ENCODE peak calls at places on chromosome 22, in six cellular contexts. O, D, X, M, Z and B are unnamed samples.

GRCh38 chr22:37074537-37074936 is 23.0 kb downstream of the KCTD17 start:
- DNase-seq in M (no peak), X (no peak), D (no peak), Z (no peak), O (no peak), B (no peak)

GRCh38 chr22:24325105-24325757 is 54.6 kb downstream of the SPECC1L start:
- DNase-seq in Z (peak), O (peak), D (peak), M (peak), X (no peak), B (peak)

GRCh38 chr22:39519681-39520053 is 695 bp upstream of the ATF4 start:
- DNase-seq in O (peak), M (peak), Z (no peak), D (peak), X (no peak), B (peak)

GRCh38 chr22:38110863-38111852 is 674 bp upstream of the BAIAP2L2 start:
- DNase-seq in D (peak), X (no peak), O (no peak), M (peak), Z (no peak), B (no peak)

GRCh38 chr22:18970948-18971315 is 34.8 kb upstream of the PRODH start:
- DNase-seq in M (no peak), X (no peak), D (no peak), O (no peak), Z (no peak), B (no peak)

GRCh38 chr22:37196539-37197450 is 8.7 kb upstream of the C1QTNF6 start:
- DNase-seq in M (peak), D (peak), X (no peak), O (no peak), Z (peak), B (peak)

GRCh38 chr22:46045459-46046298 is 68.7 kb upstream of the WNT7B start:
- DNase-seq in Z (no peak), O (no peak), M (no peak), D (no peak), X (no peak), B (no peak)

GRCh38 chr22:44325718-44326548 is 13.2 kb upstream of the SHISAL1 start:
- DNase-seq in O (no peak), Z (peak), X (no peak), M (no peak), D (no peak), B (no peak)

GRCh38 chr22:48955351-48956311 is 872.0 kb downstream of the BRD1 start:
- DNase-seq in D (no peak), O (no peak), Z (no peak), X (no peak), M (peak), B (no peak)

GRCh38 chr22:47550524-47551437 is 788.3 kb downstream of the TBC1D22A start:
- DNase-seq in X (no peak), D (no peak), Z (no peak), M (no peak), O (no peak), B (no peak)

GRCh38 chr22:21818487-21819182 is 48.8 kb downstream of the MAPK1 start:
- DNase-seq in Z (no peak), O (no peak), M (no peak), X (no peak), D (no peak), B (no peak)

GRCh38 chr22:39265143-39265542 is 20.4 kb upstream of the PDGFB start:
- DNase-seq in D (no peak), X (no peak), Z (no peak), O (no peak), M (no peak), B (no peak)

GRCh38 chr22:32206774-32207758 is 2.2 kb upstream of the RFPL2 start:
- DNase-seq in O (peak), X (no peak), M (peak), D (no peak), Z (no peak), B (peak)

GRCh38 chr22:46971141-46971775 is 208.8 kb downstream of the TBC1D22A start:
- DNase-seq in D (no peak), X (no peak), M (no peak), Z (peak), O (no peak), B (no peak)

GRCh38 chr22:36806824-36807223 is 10.0 kb downstream of the PVALB start:
- DNase-seq in D (no peak), X (no peak), O (no peak), Z (no peak), M (no peak), B (no peak)

GRCh38 chr22:39997939-39998726 is 3.4 kb downstream of the FAM83F start:
- DNase-seq in D (peak), M (peak), O (no peak), X (no peak), Z (peak), B (peak)

GRCh38 chr22:17266261-17266971 is 47.2 kb upstream of the ADA2 start:
- DNase-seq in Z (no peak), O (no peak), D (no peak), M (peak), X (no peak), B (no peak)

GRCh38 chr22:45863981-45864751 is 112.8 kb downstream of the WNT7B start:
- DNase-seq in D (peak), X (no peak), Z (peak), M (peak), O (peak), B (peak)

GRCh38 chr22:46079861-46080821 is 70.2 kb upstream of the PPARA start:
- DNase-seq in M (no peak), D (peak), Z (no peak), X (peak), O (no peak), B (peak)

GRCh38 chr22:17884084-17884483 is 109.8 kb upstream of the BID start:
- DNase-seq in O (no peak), Z (no peak), X (no peak), D (peak), M (no peak), B (peak)

GRCh38 chr22:22926359-22927195 is 39.0 kb downstream of the IGLL5 start:
- DNase-seq in O (no peak), M (no peak), Z (no peak), D (no peak), X (no peak), B (no peak)

GRCh38 chr22:19105456-19105855 is 16.8 kb downstream of the DGCR2 start:
- DNase-seq in M (no peak), Z (no peak), O (no peak), D (no peak), X (no peak), B (no peak)

GRCh38 chr22:22770280-22770871 is 117.2 kb upstream of the IGLL5 start:
- DNase-seq in D (peak), M (peak), X (no peak), O (peak), Z (peak), B (peak)

GRCh38 chr22:17922925-17923898 is 101.1 kb downstream of the MICAL3 start:
- DNase-seq in X (no peak), M (no peak), Z (peak), D (no peak), O (no peak), B (peak)

GRCh38 chr22:24053481-24054226 is 42.5 kb downstream of the CABIN1 start:
- DNase-seq in O (peak), M (no peak), X (no peak), D (no peak), Z (no peak), B (peak)

GRCh38 chr22:24175160-24175808 is 6.0 kb upstream of the SUSD2 start:
- DNase-seq in D (peak), M (peak), O (peak), Z (peak), X (peak), B (peak)

GRCh38 chr22:38872831-38873248 is 824 bp upstream of the CBX6 start:
- DNase-seq in O (no peak), Z (peak), M (peak), X (no peak), D (no peak), B (no peak)

GRCh38 chr22:48346911-48347310 is 1480.8 kb downstream of the BRD1 start:
- DNase-seq in O (no peak), D (no peak), X (no peak), M (no peak), Z (no peak), B (no peak)

GRCh38 chr22:23131931-23132330 is 9.9 kb downstream of the RSPH14 start:
- DNase-seq in D (no peak), M (no peak), Z (no peak), X (no peak), O (no peak), B (no peak)

GRCh38 chr22:47160781-47161520 is 398.5 kb downstream of the TBC1D22A start:
- DNase-seq in X (no peak), O (no peak), D (no peak), Z (no peak), M (no peak), B (no peak)

GRCh38 chr22:39908737-39909136 is 7.9 kb downstream of the GRAP2 start:
- DNase-seq in Z (no peak), D (peak), X (no peak), O (peak), M (no peak), B (peak)

GRCh38 chr22:45866398-45867117 is 110.4 kb downstream of the WNT7B start:
- DNase-seq in D (no peak), X (no peak), Z (no peak), O (no peak), M (peak), B (no peak)

GRCh38 chr22:45069925-45070324 is 60.1 kb upstream of the PHF21B start:
- DNase-seq in Z (no peak), O (no peak), D (peak), M (no peak), X (no peak), B (peak)

GRCh38 chr22:44425356-44425755 is 72.7 kb downstream of the RTL6 start:
- DNase-seq in D (no peak), X (no peak), Z (no peak), O (no peak), M (no peak), B (no peak)

GRCh38 chr22:43118024-43118849 is 7.7 kb downstream of the BIK start:
- DNase-seq in Z (no peak), X (no peak), O (no peak), M (peak), D (no peak), B (no peak)
- TF ChIP-seq CTCF in Z (no peak), X (no peak), O (no peak), M (no peak), D (no peak), B (no peak)

GRCh38 chr22:50091092-50091491 is 1.3 kb downstream of the MOV10L1 start:
- DNase-seq in O (no peak), X (no peak), M (no peak), D (no peak), Z (no peak), B (no peak)
- TF ChIP-seq CTCF in O (no peak), X (no peak), M (no peak), D (no peak), Z (no peak), B (no peak)

GRCh38 chr22:41479671-41480396 is 10.9 kb downstream of the ACO2 start:
- DNase-seq in O (no peak), M (no peak), X (no peak), Z (no peak), D (no peak), B (peak)
- TF ChIP-seq CTCF in O (no peak), M (no peak), X (peak), Z (no peak), D (no peak), B (no peak)

GRCh38 chr22:20214853-20215252 is 53.3 kb downstream of the RTN4R start:
- DNase-seq in D (no peak), M (no peak), Z (no peak), O (no peak), X (no peak), B (no peak)

GRCh38 chr22:20213833-20214708 is 54.0 kb downstream of the RTN4R start:
- DNase-seq in Z (no peak), O (peak), M (no peak), X (no peak), D (no peak), B (no peak)

GRCh38 chr22:20216863-20217499 is 51.1 kb downstream of the RTN4R start:
- DNase-seq in Z (no peak), D (no peak), O (no peak), M (no peak), X (no peak), B (no peak)

GRCh38 chr22:20217563-20217962 is 50.6 kb downstream of the RTN4R start:
- DNase-seq in O (no peak), D (no peak), Z (no peak), X (no peak), M (no peak), B (no peak)

GRCh38 chr22:20215742-20216141 is 52.4 kb downstream of the RTN4R start:
- DNase-seq in Z (no peak), M (no peak), X (no peak), O (no peak), D (no peak), B (no peak)
- TF ChIP-seq CTCF in Z (no peak), M (no peak), X (no peak), O (peak), D (no peak), B (peak)

GRCh38 chr22:29156507-29156906 is 49.2 kb upstream of the EMID1 start:
- DNase-seq in Z (no peak), M (no peak), O (peak), D (no peak), X (no peak), B (no peak)
- TF ChIP-seq CTCF in Z (no peak), M (no peak), O (no peak), D (no peak), X (no peak), B (no peak)

GRCh38 chr22:31040542-31041398 is 40.3 kb upstream of the SMTN start:
- DNase-seq in X (no peak), D (no peak), M (no peak), Z (no peak), O (no peak), B (no peak)
- TF ChIP-seq CTCF in X (no peak), D (no peak), M (no peak), Z (no peak), O (no peak), B (no peak)